ENCODE peak calls at places on chromosome X, in ten cellular contexts. E is foreskin keratinocyte, F is OCI-LY7, L is endothelial cell, U is left ventricle myocardium inferior, X is osteocyte, T is GM20000, D is progenitor cell of endocrine pancreas, A is kidney, Y is AG09319. C is an unnamed sample.

GRCh38 chrX:20029728-20030127 is 38.9 kb upstream of the BCLAF3 start:
- DNase-seq in A (no peak), F (no peak), X (no peak), E (no peak), U (no peak), L (no peak), D (no peak), T (no peak), Y (no peak), C (peak)

GRCh38 chrX:39681885-39682284 is 415.9 kb downstream of the BCOR start:
- DNase-seq in U (no peak), L (no peak), D (no peak), A (no peak), F (no peak), Y (no peak), T (no peak), E (no peak), X (no peak), C (no peak)

GRCh38 chrX:71058116-71058515 is 10.0 kb downstream of the SNX12 start:
- DNase-seq in F (no peak), E (no peak), D (no peak), Y (no peak), A (no peak), X (no peak), L (no peak), U (no peak), T (no peak), C (no peak)

GRCh38 chrX:73563740-73564073 is 710 bp downstream of the CHIC1 start:
- DNase-seq in Y (no peak), D (no peak), X (no peak), A (no peak), L (no peak), E (peak), T (peak), U (no peak), F (no peak), C (no peak)

GRCh38 chrX:145729635-145730034 is 88.0 kb upstream of the SLITRK2 start:
- DNase-seq in A (no peak), U (no peak), Y (no peak), T (no peak), D (no peak), X (no peak), F (no peak), E (no peak), L (no peak), C (no peak)

GRCh38 chrX:49230500-49231232 is 2.5 kb downstream of the CACNA1F start:
- DNase-seq in L (peak), E (no peak), U (peak), D (peak), T (peak), X (no peak), Y (no peak), F (no peak), A (peak), C (peak)

GRCh38 chrX:55342533-55343501 is 78.1 kb upstream of the PAGE3 start:
- DNase-seq in L (no peak), A (no peak), E (peak), T (peak), D (no peak), Y (no peak), U (no peak), F (peak), X (no peak), C (peak)

GRCh38 chrX:38600089-38600755 is 38.9 kb downstream of the TSPAN7 start:
- DNase-seq in L (no peak), T (no peak), U (no peak), A (no peak), F (no peak), X (no peak), Y (no peak), D (no peak), E (no peak), C (no peak)

GRCh38 chrX:153903991-153904957 is at the start of gene AVPR2:
- DNase-seq in Y (no peak), U (peak), X (no peak), E (no peak), A (peak), F (peak), T (no peak), L (no peak), D (no peak), C (no peak)

GRCh38 chrX:110211340-110211739 is 106.5 kb downstream of the AMMECR1 start:
- DNase-seq in L (no peak), E (no peak), T (no peak), A (no peak), D (no peak), U (no peak), Y (no peak), F (no peak), X (no peak), C (no peak)

GRCh38 chrX:102808336-102808735 is 87.8 kb downstream of the GPRASP3 start:
- DNase-seq in Y (no peak), F (no peak), A (no peak), E (peak), T (no peak), L (no peak), D (no peak), U (no peak), X (no peak), C (no peak)

GRCh38 chrX:12791253-12792228 is at the start of gene PRPS2:
- DNase-seq in T (peak), X (no peak), U (peak), A (peak), D (peak), L (peak), E (no peak), F (peak), Y (no peak), C (peak)

GRCh38 chrX:97705936-97706335 is 822.2 kb downstream of the RPA4 start:
- DNase-seq in F (no peak), U (no peak), L (no peak), X (no peak), T (no peak), D (no peak), Y (peak), A (no peak), E (no peak), C (no peak)

GRCh38 chrX:154441984-154442707 is 1.8 kb upstream of the FAM50A start:
- DNase-seq in X (no peak), E (no peak), D (no peak), T (no peak), L (no peak), Y (no peak), U (no peak), F (no peak), A (peak), C (peak)

GRCh38 chrX:103480526-103480925 is 38.8 kb downstream of the RAB40A start:
- DNase-seq in E (no peak), T (no peak), U (no peak), F (no peak), Y (no peak), L (no peak), A (no peak), X (no peak), D (no peak), C (no peak)

GRCh38 chrX:41312786-41313185 is 21.2 kb upstream of the DDX3X start:
- DNase-seq in X (no peak), F (no peak), A (no peak), Y (no peak), E (no peak), L (no peak), D (no peak), U (no peak), T (no peak), C (no peak)

GRCh38 chrX:118855681-118856310 is 32.2 kb downstream of the ZCCHC12 start:
- DNase-seq in E (no peak), F (no peak), T (no peak), X (no peak), U (no peak), Y (no peak), L (no peak), D (no peak), A (no peak), C (no peak)

GRCh38 chrX:106752101-106752678 is 25.7 kb downstream of the RNF128 start:
- DNase-seq in U (no peak), D (no peak), X (no peak), T (no peak), Y (no peak), A (no peak), L (peak), F (peak), E (peak), C (no peak)

GRCh38 chrX:30906726-30907125 is 17.7 kb upstream of the TAB3 start:
- DNase-seq in T (no peak), Y (no peak), U (no peak), E (no peak), D (no peak), X (no peak), A (no peak), L (no peak), F (no peak), C (no peak)

GRCh38 chrX:134661295-134661694 is 3.0 kb upstream of the PLAC1 start:
- DNase-seq in Y (no peak), E (no peak), X (no peak), D (no peak), U (no peak), L (no peak), F (no peak), A (no peak), T (no peak), C (no peak)

GRCh38 chrX:57902633-57903032 is 7.6 kb downstream of the ZXDA start:
- DNase-seq in L (no peak), U (no peak), E (no peak), D (no peak), F (no peak), Y (no peak), X (no peak), A (no peak), T (no peak), C (no peak)

GRCh38 chrX:154056739-154057367 is 37.2 kb upstream of the IRAK1 start:
- DNase-seq in Y (no peak), T (no peak), L (no peak), A (peak), X (no peak), U (no peak), F (peak), E (no peak), D (no peak), C (peak)

GRCh38 chrX:13223868-13224555 is 95.8 kb downstream of the ATXN3L start:
- DNase-seq in D (no peak), Y (peak), U (no peak), A (no peak), X (no peak), L (no peak), F (no peak), T (no peak), E (peak), C (peak)

GRCh38 chrX:70422886-70423336 is at the start of gene GDPD2:
- DNase-seq in D (no peak), Y (no peak), F (no peak), L (peak), E (no peak), A (no peak), X (no peak), U (no peak), T (no peak), C (peak)

GRCh38 chrX:72620550-72621145 is 48.0 kb upstream of the HDAC8 start:
- DNase-seq in F (no peak), E (peak), U (peak), Y (peak), T (no peak), L (no peak), A (peak), X (no peak), D (no peak), C (peak)

GRCh38 chrX:137432609-137433008 is 133.3 kb upstream of the ZIC3 start:
- DNase-seq in F (peak), X (no peak), D (no peak), T (peak), Y (no peak), U (no peak), E (no peak), L (peak), A (no peak), C (no peak)

GRCh38 chrX:115350696-115351408 is 61.3 kb downstream of the LUZP4 start:
- DNase-seq in F (no peak), E (no peak), X (peak), A (no peak), L (no peak), Y (no peak), U (no peak), T (no peak), D (no peak), C (no peak)

GRCh38 chrX:67568769-67569168 is 24.9 kb downstream of the AR start:
- DNase-seq in T (no peak), A (no peak), U (no peak), F (no peak), Y (no peak), X (no peak), L (no peak), D (no peak), E (no peak), C (no peak)

GRCh38 chrX:100819837-100820666 is at the start of gene CSTF2:
- DNase-seq in U (peak), X (peak), Y (peak), L (peak), E (peak), A (peak), D (peak), F (peak), T (peak), C (peak)

GRCh38 chrX:45150821-45151220 is 49.9 kb downstream of the DIPK2B start:
- DNase-seq in F (no peak), X (no peak), U (no peak), L (no peak), A (no peak), D (no peak), T (no peak), Y (no peak), E (no peak), C (no peak)

GRCh38 chrX:119226431-119226830 is 9.7 kb upstream of the PGRMC1 start:
- DNase-seq in L (no peak), X (no peak), U (no peak), Y (no peak), D (no peak), T (no peak), E (no peak), A (no peak), F (no peak), C (no peak)

GRCh38 chrX:7146703-7147430 is 645 bp upstream of the STS start:
- DNase-seq in A (no peak), L (no peak), D (no peak), U (no peak), X (no peak), Y (no peak), T (peak), F (peak), E (no peak), C (peak)

GRCh38 chrX:7145454-7145853 is 2.1 kb upstream of the STS start:
- DNase-seq in A (no peak), E (no peak), U (no peak), T (no peak), L (no peak), F (no peak), D (no peak), Y (no peak), X (no peak), C (no peak)

GRCh38 chrX:7143076-7143475 is 4.4 kb upstream of the STS start:
- DNase-seq in L (no peak), E (no peak), A (no peak), U (no peak), T (no peak), D (no peak), X (no peak), Y (no peak), F (no peak), C (no peak)

GRCh38 chrX:7146026-7146702 is 1.3 kb upstream of the STS start:
- DNase-seq in A (no peak), Y (no peak), L (no peak), F (no peak), T (no peak), X (no peak), D (no peak), E (no peak), U (no peak), C (no peak)

GRCh38 chrX:7144126-7144525 is 3.4 kb upstream of the STS start:
- DNase-seq in T (no peak), L (no peak), U (no peak), Y (no peak), A (no peak), X (no peak), E (no peak), F (no peak), D (no peak), C (no peak)
- TF ChIP-seq CTCF in T (no peak), L (no peak), U (no peak), Y (no peak), A (no peak), X (no peak), E (no peak), F (no peak), D (no peak), C (no peak)

DNA sequence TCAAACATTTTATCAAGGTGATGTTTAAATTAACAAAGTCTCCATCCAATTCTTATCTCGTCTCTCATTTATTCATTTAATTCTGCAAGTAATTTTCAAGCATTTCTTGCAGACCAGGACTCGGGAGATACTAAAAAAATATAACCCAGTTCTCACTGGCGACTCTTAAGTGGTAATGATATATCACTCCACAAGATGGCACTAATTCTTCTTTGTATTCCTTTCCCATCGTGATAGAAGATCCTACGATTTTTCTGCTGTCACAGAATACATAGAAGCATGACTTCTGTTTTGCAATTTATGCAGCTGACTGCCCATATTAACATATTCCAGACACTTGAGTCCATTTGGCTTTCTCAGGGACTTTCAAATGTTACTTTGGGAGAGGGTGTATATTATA is 64.0 kb upstream of the FGF13 start:
- DNase-seq in D (no peak), Y (peak), F (peak), A (no peak), U (no peak), T (peak), X (no peak), E (no peak), L (no peak), C (no peak)
- TF ChIP-seq CTCF in D (peak), Y (peak), F (peak), A (no peak), U (peak), T (no peak), X (peak), E (peak), L (peak), C (no peak)

GRCh38 chrX:9682456-9682855 is 83.2 kb downstream of the GPR143 start:
- DNase-seq in X (no peak), L (no peak), Y (no peak), A (no peak), D (no peak), E (no peak), T (no peak), F (no peak), U (no peak), C (no peak)
- TF ChIP-seq CTCF in X (peak), L (no peak), Y (peak), A (peak), D (peak), E (no peak), T (no peak), F (no peak), U (peak), C (no peak)

DNA sequence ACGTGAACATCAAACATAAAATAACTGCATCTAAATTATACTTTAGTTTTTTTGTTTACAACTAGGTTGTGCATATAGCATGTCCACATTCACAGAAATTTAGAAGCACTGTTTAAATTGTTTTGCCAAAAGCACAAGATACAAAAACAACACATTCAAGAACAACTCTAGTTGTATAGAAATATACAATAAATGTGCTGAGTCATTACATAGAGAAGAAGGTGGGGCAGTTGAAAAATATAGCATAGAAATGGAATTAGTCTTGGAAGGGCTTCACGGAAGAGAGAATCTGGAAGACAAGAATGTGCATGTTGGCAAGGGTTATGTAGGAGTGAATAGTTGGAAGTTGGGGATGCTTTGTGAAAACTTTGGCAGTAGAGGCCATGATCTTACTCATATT is 239.0 kb upstream of the GLRA2 start:
- DNase-seq in T (no peak), Y (no peak), F (no peak), A (no peak), X (no peak), D (no peak), L (no peak), U (no peak), E (peak), C (no peak)
- TF ChIP-seq CTCF in T (no peak), Y (no peak), F (no peak), A (no peak), X (no peak), D (no peak), L (no peak), U (no peak), E (no peak), C (no peak)

C was measured in Calu3.